ENCODE peak calls at places on chromosomes 12 and 14, in nine cellular contexts. K is Karpas-422, G is ovary, M is heart left ventricle, S is SK-N-SH, Z is mesenchymal stem cell, L is H9, W is epithelial cell of prostate, C is transverse colon. H is an unnamed sample.

GRCh38 chr12:20376984-20377383 is 8.6 kb downstream of the PDE3A start:
- DNase-seq in K (peak), G (no peak), M (no peak), S (peak), Z (peak), L (no peak), W (no peak), C (no peak), H (peak)

GRCh38 chr12:46124848-46125619 is 134.7 kb upstream of the SCAF11 start:
- DNase-seq in K (peak), G (peak), M (peak), S (peak), Z (peak), L (peak), W (peak), C (peak), H (peak)

GRCh38 chr14:104600141-104600643 is 4.4 kb downstream of the TMEM179 start:
- DNase-seq in K (peak), G (peak), M (no peak), S (peak), Z (no peak), L (no peak), W (no peak), C (no peak), H (peak)

GRCh38 chr14:56374421-56374820 is 205.2 kb upstream of the TMEM260 start:
- DNase-seq in K (no peak), G (no peak), M (no peak), S (no peak), Z (no peak), L (no peak), W (no peak), C (no peak), H (no peak)

GRCh38 chr12:132456186-132456943 is 33.6 kb upstream of the FBRSL1 start:
- DNase-seq in K (no peak), G (no peak), M (no peak), S (no peak), Z (no peak), L (no peak), W (no peak), C (no peak), H (no peak)

GRCh38 chr14:53924754-53925153 is 31.9 kb downstream of the BMP4 start:
- DNase-seq in K (no peak), G (no peak), M (no peak), S (no peak), Z (peak), L (no peak), W (peak), C (no peak), H (no peak)

GRCh38 chr12:123805119-123805518 is 43.0 kb downstream of the DNAH10 start:
- DNase-seq in K (peak), G (no peak), M (no peak), S (no peak), Z (no peak), L (no peak), W (no peak), C (no peak), H (no peak)

GRCh38 chr12:123085730-123086487 is 65.0 kb downstream of the PITPNM2 start:
- DNase-seq in K (no peak), G (no peak), M (no peak), S (peak), Z (peak), L (no peak), W (peak), C (peak), H (peak)

GRCh38 chr14:23447634-23448353 is 12.3 kb upstream of the MYH7 start:
- DNase-seq in K (no peak), G (no peak), M (no peak), S (no peak), Z (no peak), L (no peak), W (no peak), C (peak), H (no peak)

GRCh38 chr12:104888456-104888855 is 69.6 kb downstream of the SLC41A2 start:
- DNase-seq in K (no peak), G (no peak), M (no peak), S (no peak), Z (no peak), L (no peak), W (no peak), C (no peak), H (no peak)

GRCh38 chr12:26680724-26681455 is 152.1 kb downstream of the ITPR2 start:
- DNase-seq in K (no peak), G (no peak), M (no peak), S (no peak), Z (peak), L (no peak), W (no peak), C (no peak), H (peak)

GRCh38 chr14:105940534-105941225 is 414.3 kb downstream of the TMEM121 start:
- DNase-seq in K (no peak), G (no peak), M (no peak), S (no peak), Z (no peak), L (no peak), W (no peak), C (no peak), H (no peak)

GRCh38 chr12:55499810-55500252 is 7.7 kb downstream of the OR6C68 start:
- DNase-seq in K (no peak), G (no peak), M (no peak), S (no peak), Z (no peak), L (no peak), W (no peak), C (no peak), H (peak)

GRCh38 chr14:42980419-42980818 is 1373.7 kb downstream of the LRFN5 start:
- DNase-seq in K (no peak), G (no peak), M (no peak), S (no peak), Z (no peak), L (no peak), W (no peak), C (no peak), H (peak)

GRCh38 chr12:9707864-9708808 is 24.8 kb downstream of the CLECL1 start:
- DNase-seq in K (peak), G (no peak), M (peak), S (peak), Z (peak), L (peak), W (no peak), C (peak), H (peak)

GRCh38 chr14:76339922-76340615 is 35.9 kb upstream of the ESRRB start:
- DNase-seq in K (no peak), G (no peak), M (no peak), S (no peak), Z (no peak), L (no peak), W (no peak), C (no peak), H (no peak)

GRCh38 chr12:111749391-111749790 is 17.3 kb upstream of the ALDH2 start:
- DNase-seq in K (no peak), G (no peak), M (no peak), S (no peak), Z (no peak), L (no peak), W (no peak), C (no peak), H (no peak)

GRCh38 chr12:111748195-111748803 is 18.4 kb upstream of the ALDH2 start:
- DNase-seq in K (no peak), G (no peak), M (no peak), S (peak), Z (no peak), L (no peak), W (no peak), C (no peak), H (no peak)

GRCh38 chr12:111747333-111747732 is 19.4 kb upstream of the ALDH2 start:
- DNase-seq in K (no peak), G (no peak), M (no peak), S (no peak), Z (no peak), L (no peak), W (no peak), C (no peak), H (no peak)

GRCh38 chr12:111745201-111745600 is 21.5 kb upstream of the ALDH2 start:
- DNase-seq in K (peak), G (no peak), M (no peak), S (no peak), Z (no peak), L (no peak), W (no peak), C (no peak), H (no peak)

DNA sequence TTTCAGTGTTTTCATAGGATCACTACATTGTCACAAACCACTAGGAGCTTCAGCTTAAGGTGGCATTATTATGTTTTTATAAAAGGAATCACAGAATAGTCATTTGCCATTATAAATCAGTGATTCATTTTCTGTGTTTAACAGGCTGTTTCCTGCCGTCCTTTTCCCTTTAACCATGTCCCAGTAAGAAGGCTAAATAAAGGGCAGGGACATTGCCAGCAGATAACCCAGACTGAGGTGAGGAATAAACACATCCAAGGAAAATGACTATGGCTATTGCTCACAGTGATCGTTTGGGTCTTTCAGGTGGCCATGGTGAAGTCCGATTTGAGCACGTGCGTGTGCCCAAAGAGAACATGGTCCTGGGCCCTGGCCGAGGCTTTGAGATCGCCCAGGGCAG is 17.9 kb upstream of the ALDH2 start:
- DNase-seq in K (no peak), G (no peak), M (no peak), S (no peak), Z (no peak), L (no peak), W (no peak), C (no peak), H (no peak)
- H3K27ac ChIP-seq in K (no peak), G (no peak), M (peak), S (no peak), Z (no peak), L (no peak), W (no peak), C (no peak), H (no peak)

DNA sequence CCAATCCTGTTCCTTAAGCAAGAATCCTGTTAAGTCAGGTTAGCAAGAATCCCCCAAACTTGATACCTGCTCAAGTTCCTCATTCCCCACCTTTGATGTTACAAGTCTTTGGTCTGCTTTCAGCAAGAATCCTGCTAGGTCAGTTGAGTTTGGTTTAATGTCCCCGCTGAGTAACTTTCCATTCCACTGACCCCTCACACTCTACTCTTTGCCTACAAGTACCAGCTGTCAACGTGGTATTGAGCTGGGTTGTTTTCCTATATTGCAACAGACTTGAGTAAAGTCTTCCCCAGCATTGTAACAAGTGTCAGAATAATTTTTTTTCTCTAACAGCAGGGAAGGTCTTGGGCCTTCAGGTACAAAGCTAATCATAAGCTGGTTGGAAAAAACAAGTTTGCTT is 6.3 kb downstream of the PPM1H start:
- DNase-seq in K (no peak), G (no peak), M (no peak), S (no peak), Z (no peak), L (no peak), W (no peak), C (no peak), H (no peak)
- H3K27ac ChIP-seq in K (no peak), G (no peak), M (no peak), S (no peak), Z (no peak), L (no peak), W (no peak), C (no peak), H (no peak)

DNA sequence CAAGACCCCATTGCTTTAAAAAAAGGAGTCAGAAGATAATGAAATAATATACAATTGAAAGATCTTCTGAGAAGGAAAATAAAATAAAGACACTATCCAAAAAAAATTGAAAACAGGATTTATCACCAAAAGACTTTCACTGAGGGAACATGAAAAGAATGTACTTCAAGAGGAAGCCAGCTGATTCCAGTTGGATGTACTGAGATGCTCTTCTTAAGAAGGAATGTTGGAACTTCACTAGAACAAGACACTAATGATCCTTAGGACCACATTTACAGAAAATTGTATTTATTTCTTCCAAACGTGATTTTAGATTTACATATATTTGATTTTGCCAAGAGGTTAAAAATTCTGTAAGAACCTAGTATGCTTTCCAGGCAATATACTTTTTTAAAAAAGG is 65.6 kb upstream of the CNOT2 start:
- DNase-seq in K (no peak), G (no peak), M (no peak), S (no peak), Z (no peak), L (no peak), W (no peak), C (no peak), H (no peak)
- H3K27ac ChIP-seq in K (no peak), G (no peak), M (no peak), S (no peak), Z (no peak), L (no peak), W (peak), C (no peak), H (no peak)

DNA sequence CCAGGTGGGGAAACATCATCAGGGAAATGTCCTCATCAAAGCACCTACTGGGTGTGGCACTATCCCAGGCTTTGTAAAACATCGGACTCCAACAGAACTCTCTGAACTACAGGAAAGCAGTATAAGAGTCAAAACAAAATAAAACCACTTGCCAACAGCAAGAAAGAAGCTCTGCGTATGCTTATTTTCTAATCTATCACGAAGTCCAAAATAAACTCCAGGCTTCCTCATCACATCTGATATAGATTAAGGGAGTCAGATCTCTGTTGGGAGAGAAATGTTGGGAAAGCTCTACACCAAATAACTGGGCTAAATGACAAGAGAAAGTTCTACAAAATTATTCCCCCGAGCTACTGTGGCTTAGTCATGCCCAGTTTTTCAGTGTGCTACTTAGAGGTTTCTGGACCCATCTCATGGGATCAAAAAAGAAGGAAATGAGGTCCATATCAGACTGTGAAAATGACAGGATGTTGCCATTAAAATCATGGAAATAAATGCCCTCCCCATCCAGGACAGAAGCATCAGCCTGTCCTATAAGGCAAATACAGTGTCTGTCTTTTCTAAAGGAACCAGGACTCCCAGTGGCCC is 149.6 kb downstream of the STXBP6 start:
- DNase-seq in K (no peak), G (no peak), M (no peak), S (no peak), Z (no peak), L (no peak), W (no peak), C (no peak), H (no peak)
- H3K27ac ChIP-seq in K (no peak), G (no peak), M (peak), S (no peak), Z (no peak), L (no peak), W (no peak), C (no peak), H (no peak)

H was measured in SJCRH30.